ENCODE peak calls at places on chromosomes 3 and 15, in five cellular contexts. One of them, this sample, is unnamed.

GRCh38 chr3:75906555-75907112 is 121.3 kb upstream of the ZNF717 start:
- DNase-seq in hepatocyte: peak; percentile 78
- DNase-seq in PC-3: no peak
- DNase-seq in HCT116: no peak
- DNase-seq in neural progenitor cell: peak; percentile 88
- DNase-seq in this sample: no peak

GRCh38 chr3:105662326-105662725 is 206.5 kb downstream of the CBLB start:
- DNase-seq in HCT116: no peak
- DNase-seq in neural progenitor cell: no peak
- DNase-seq in PC-3: no peak
- DNase-seq in hepatocyte: no peak
- DNase-seq in this sample: no peak

GRCh38 chr3:152318512-152318911 is 49.8 kb downstream of the MBNL1 start:
- DNase-seq in HCT116: no peak
- DNase-seq in neural progenitor cell: no peak
- DNase-seq in hepatocyte: no peak
- DNase-seq in PC-3: no peak
- DNase-seq in this sample: no peak

GRCh38 chr3:66228707-66229106 is 7.9 kb downstream of the SLC25A26 start:
- DNase-seq in hepatocyte: no peak
- DNase-seq in PC-3: no peak
- DNase-seq in neural progenitor cell: no peak
- DNase-seq in HCT116: no peak
- DNase-seq in this sample: no peak

GRCh38 chr3:4565806-4566501 is 72.8 kb downstream of the ITPR1 start:
- DNase-seq in hepatocyte: peak; percentile 27
- DNase-seq in HCT116: no peak
- DNase-seq in PC-3: peak; percentile 84
- DNase-seq in neural progenitor cell: no peak
- DNase-seq in this sample: no peak

GRCh38 chr3:143786229-143787199 is 61.8 kb downstream of the SLC9A9 start:
- DNase-seq in HCT116: no peak
- DNase-seq in PC-3: no peak
- DNase-seq in neural progenitor cell: no peak
- DNase-seq in hepatocyte: no peak
- DNase-seq in this sample: no peak

GRCh38 chr3:45551214-45552010 is 43.1 kb upstream of the LIMD1 start:
- DNase-seq in HCT116: peak; percentile 39
- DNase-seq in PC-3: peak; percentile 94
- DNase-seq in neural progenitor cell: no peak
- DNase-seq in hepatocyte: peak; percentile 72
- DNase-seq in this sample: no peak

GRCh38 chr3:64213224-64213893 is 11.9 kb downstream of the PRICKLE2 start:
- DNase-seq in HCT116: no peak
- DNase-seq in neural progenitor cell: no peak
- DNase-seq in PC-3: no peak
- DNase-seq in hepatocyte: no peak
- DNase-seq in this sample: no peak

GRCh38 chr3:97896547-97896946 is 74.7 kb downstream of the CRYBG3 start:
- DNase-seq in PC-3: no peak
- DNase-seq in neural progenitor cell: no peak
- DNase-seq in hepatocyte: no peak
- DNase-seq in HCT116: no peak
- DNase-seq in this sample: peak; percentile 17

GRCh38 chr3:54349231-54349647 is 226.9 kb downstream of the CACNA2D3 start:
- DNase-seq in hepatocyte: no peak
- DNase-seq in HCT116: no peak
- DNase-seq in neural progenitor cell: peak; percentile 54
- DNase-seq in PC-3: no peak
- DNase-seq in this sample: no peak

GRCh38 chr3:197023241-197023997 is 6.2 kb downstream of the MELTF start:
- DNase-seq in HCT116: no peak
- DNase-seq in hepatocyte: no peak
- DNase-seq in neural progenitor cell: no peak
- DNase-seq in PC-3: no peak
- DNase-seq in this sample: peak; percentile 82

GRCh38 chr3:30622047-30622545 is 15.7 kb downstream of the TGFBR2 start:
- DNase-seq in HCT116: no peak
- DNase-seq in neural progenitor cell: no peak
- DNase-seq in PC-3: no peak
- DNase-seq in hepatocyte: no peak
- DNase-seq in this sample: no peak

GRCh38 chr15:44710236-44711088 is 661 bp downstream of the PATL2 start:
- DNase-seq in neural progenitor cell: no peak
- DNase-seq in PC-3: peak; percentile 18
- DNase-seq in hepatocyte: peak; percentile 47
- DNase-seq in HCT116: no peak
- DNase-seq in this sample: peak; percentile 76

GRCh38 chr3:5194801-5195509 is 7.4 kb downstream of the EDEM1 start:
- DNase-seq in hepatocyte: peak; percentile 77
- DNase-seq in neural progenitor cell: no peak
- DNase-seq in HCT116: peak; percentile 72
- DNase-seq in PC-3: peak; percentile 95
- DNase-seq in this sample: peak; percentile 70

GRCh38 chr15:85800460-85801123 is 5.9 kb upstream of the KLHL25 start:
- DNase-seq in HCT116: peak; percentile 78
- DNase-seq in neural progenitor cell: no peak
- DNase-seq in PC-3: peak; percentile 93
- DNase-seq in hepatocyte: peak; percentile 86
- DNase-seq in this sample: peak; percentile 22

GRCh38 chr3:148873270-148873927 is 8.3 kb downstream of the CPA3 start:
- DNase-seq in neural progenitor cell: no peak
- DNase-seq in hepatocyte: no peak
- DNase-seq in HCT116: no peak
- DNase-seq in PC-3: no peak
- DNase-seq in this sample: no peak

GRCh38 chr3:106552401-106553043 is 683.7 kb upstream of the CBLB start:
- DNase-seq in HCT116: no peak
- DNase-seq in neural progenitor cell: no peak
- DNase-seq in hepatocyte: no peak
- DNase-seq in PC-3: no peak
- DNase-seq in this sample: peak; percentile 40

GRCh38 chr3:193605876-193606275 is 12.9 kb downstream of the OPA1 start:
- DNase-seq in hepatocyte: peak; percentile 82
- DNase-seq in neural progenitor cell: peak; percentile 80
- DNase-seq in PC-3: peak; percentile 88
- DNase-seq in HCT116: peak; percentile 56
- DNase-seq in this sample: peak; percentile 73

GRCh38 chr3:46713898-46714552 is 3.6 kb downstream of the PRSS50 start:
- DNase-seq in neural progenitor cell: no peak
- DNase-seq in hepatocyte: no peak
- DNase-seq in HCT116: no peak
- DNase-seq in PC-3: no peak
- DNase-seq in this sample: no peak

GRCh38 chr15:92664178-92664900 is 8.8 kb upstream of the FAM174B start:
- DNase-seq in HCT116: no peak
- DNase-seq in PC-3: no peak
- DNase-seq in neural progenitor cell: no peak
- DNase-seq in hepatocyte: no peak
- DNase-seq in this sample: no peak

GRCh38 chr3:129228891-129229585 is 20.4 kb upstream of the COPG1 start:
- DNase-seq in neural progenitor cell: no peak
- DNase-seq in PC-3: peak; percentile 85
- DNase-seq in hepatocyte: no peak
- DNase-seq in HCT116: no peak
- DNase-seq in this sample: no peak

GRCh38 chr3:8589880-8590556 is 54.6 kb downstream of the SSUH2 start:
- DNase-seq in PC-3: no peak
- DNase-seq in neural progenitor cell: no peak
- DNase-seq in hepatocyte: no peak
- DNase-seq in HCT116: no peak
- DNase-seq in this sample: no peak

GRCh38 chr3:17087509-17087908 is 202.8 kb downstream of the PLCL2 start:
- DNase-seq in hepatocyte: no peak
- DNase-seq in PC-3: no peak
- DNase-seq in neural progenitor cell: no peak
- DNase-seq in HCT116: no peak
- DNase-seq in this sample: no peak

GRCh38 chr3:182861345-182861744 is 68.0 kb downstream of the ATP11B start:
- DNase-seq in hepatocyte: no peak
- DNase-seq in PC-3: no peak
- DNase-seq in HCT116: no peak
- DNase-seq in neural progenitor cell: no peak
- DNase-seq in this sample: no peak

GRCh38 chr15:63759752-63760151 is 74.0 kb downstream of the HERC1 start:
- DNase-seq in neural progenitor cell: peak; percentile 28
- DNase-seq in HCT116: no peak
- DNase-seq in PC-3: no peak
- DNase-seq in hepatocyte: no peak
- DNase-seq in this sample: no peak

GRCh38 chr15:31292391-31293020 is 34.1 kb upstream of the KLF13 start:
- DNase-seq in neural progenitor cell: no peak
- DNase-seq in PC-3: no peak
- DNase-seq in hepatocyte: no peak
- DNase-seq in HCT116: no peak
- DNase-seq in this sample: no peak

GRCh38 chr3:65633018-65633417 is 405.7 kb downstream of the MAGI1 start:
- DNase-seq in hepatocyte: no peak
- DNase-seq in HCT116: no peak
- DNase-seq in neural progenitor cell: no peak
- DNase-seq in PC-3: no peak
- DNase-seq in this sample: no peak

GRCh38 chr3:55066406-55067128 is 138.7 kb upstream of the LRTM1 start:
- DNase-seq in hepatocyte: peak; percentile 37
- DNase-seq in PC-3: no peak
- DNase-seq in neural progenitor cell: no peak
- DNase-seq in HCT116: no peak
- DNase-seq in this sample: no peak

DNA sequence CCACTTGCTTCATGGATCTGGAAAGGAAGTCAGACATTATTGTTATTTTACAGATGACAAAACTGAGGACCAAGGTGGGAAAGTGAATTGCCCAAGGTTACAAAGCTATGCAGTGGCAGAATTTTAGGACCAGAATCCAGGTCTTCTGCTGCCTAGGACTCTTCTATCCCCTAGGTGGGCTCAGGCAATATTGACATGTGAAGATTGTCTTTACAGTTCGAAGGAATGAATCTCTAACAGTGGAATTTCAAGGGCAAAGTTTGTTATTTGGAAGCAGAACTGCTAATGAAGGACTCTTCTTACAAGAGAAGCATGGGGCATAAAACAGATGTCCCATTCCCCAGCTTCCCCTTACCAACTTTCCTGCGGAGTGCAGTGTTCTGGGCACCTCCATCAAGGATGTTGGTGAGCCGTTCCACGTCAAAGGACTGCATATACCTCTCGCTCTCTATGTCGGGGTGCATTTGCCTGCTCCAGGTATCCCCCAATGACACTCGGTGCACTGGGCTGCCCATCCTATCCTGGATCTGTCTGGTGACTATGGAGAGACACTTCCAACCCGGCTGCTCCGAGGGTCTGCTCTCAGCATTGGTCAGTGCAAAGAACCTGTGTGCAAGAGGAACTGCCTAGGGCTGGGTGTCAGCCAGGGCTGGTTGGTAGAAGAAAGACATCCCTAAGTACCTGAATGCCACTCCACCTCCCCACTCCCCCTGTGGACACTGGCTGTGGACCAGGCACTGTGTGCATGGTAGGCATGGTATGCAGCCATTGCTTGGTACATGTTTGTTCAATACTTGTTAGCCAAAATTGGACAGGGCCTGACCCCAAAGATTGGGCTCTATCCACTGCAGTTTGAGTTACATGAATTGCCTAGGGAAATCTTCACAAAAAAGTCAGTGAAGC is 2.1 kb downstream of the ACOX2 start:
- DNase-seq in HCT116: no peak
- DNase-seq in PC-3: no peak
- DNase-seq in hepatocyte: no peak
- DNase-seq in neural progenitor cell: no peak
- DNase-seq in this sample: no peak
- TF ChIP-seq EZH2phosphoT487 in HCT116: no peak
- TF ChIP-seq EZH2phosphoT487 in PC-3: no peak
- TF ChIP-seq EZH2phosphoT487 in hepatocyte: no peak
- TF ChIP-seq EZH2phosphoT487 in neural progenitor cell: no peak
- TF ChIP-seq EZH2phosphoT487 in this sample: no peak

GRCh38 chr15:39156166-39156565 is 424.7 kb upstream of the THBS1 start:
- DNase-seq in hepatocyte: no peak
- DNase-seq in PC-3: no peak
- DNase-seq in neural progenitor cell: no peak
- DNase-seq in HCT116: no peak
- DNase-seq in this sample: no peak

GRCh38 chr15:39154136-39154770 is 426.6 kb upstream of the THBS1 start:
- DNase-seq in PC-3: peak; percentile 45
- DNase-seq in neural progenitor cell: no peak
- DNase-seq in hepatocyte: peak; percentile 45
- DNase-seq in HCT116: no peak
- DNase-seq in this sample: no peak

GRCh38 chr15:39157902-39158301 is 423.0 kb upstream of the THBS1 start:
- DNase-seq in HCT116: no peak
- DNase-seq in neural progenitor cell: peak; percentile 17
- DNase-seq in hepatocyte: no peak
- DNase-seq in PC-3: no peak
- DNase-seq in this sample: no peak

GRCh38 chr15:39154776-39155175 is 426.1 kb upstream of the THBS1 start:
- DNase-seq in HCT116: no peak
- DNase-seq in PC-3: no peak
- DNase-seq in hepatocyte: no peak
- DNase-seq in neural progenitor cell: no peak
- DNase-seq in this sample: no peak

GRCh38 chr15:39156636-39157255 is 424.1 kb upstream of the THBS1 start:
- DNase-seq in HCT116: no peak
- DNase-seq in hepatocyte: no peak
- DNase-seq in PC-3: no peak
- DNase-seq in neural progenitor cell: no peak
- DNase-seq in this sample: no peak
- H2AFZ ChIP-seq in HCT116: no peak overlapping the region
- H2AFZ ChIP-seq in hepatocyte: no peak overlapping the region
- H2AFZ ChIP-seq in PC-3: no peak overlapping the region
- H2AFZ ChIP-seq in neural progenitor cell: no peak overlapping the region
- H2AFZ ChIP-seq in this sample: no peak overlapping the region

DNA sequence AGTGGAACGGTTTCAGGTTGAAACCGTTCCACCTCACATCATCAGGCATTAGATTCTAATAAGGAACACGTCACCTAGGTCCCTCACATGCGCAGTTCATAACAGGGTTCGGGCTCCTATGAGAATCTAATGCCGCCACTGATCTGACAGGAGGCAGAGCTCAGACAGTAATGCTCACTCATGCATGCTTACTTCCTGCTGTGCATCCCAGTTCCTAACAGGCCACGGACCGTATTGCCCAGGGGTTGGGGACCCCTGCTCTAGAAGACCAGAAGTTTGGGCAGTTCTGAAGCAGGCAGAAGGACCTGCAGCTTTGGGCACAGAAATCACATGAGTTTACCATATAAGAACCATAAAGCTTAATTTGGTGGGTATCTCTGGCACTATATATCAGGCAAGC is 61.4 kb downstream of the MYO1E start:
- DNase-seq in hepatocyte: no peak
- DNase-seq in neural progenitor cell: peak; percentile 34
- DNase-seq in PC-3: no peak
- DNase-seq in HCT116: no peak
- DNase-seq in this sample: no peak
- H3K79me2 ChIP-seq in hepatocyte: peaks cover 68% of the 10 kb centered on the region
- H3K79me2 ChIP-seq in neural progenitor cell: peaks cover 6% of the 10 kb centered on the region
- H3K79me2 ChIP-seq in PC-3: peaks cover 87% of the 10 kb centered on the region
- H3K79me2 ChIP-seq in HCT116: peaks cover 64% of the 10 kb centered on the region
- H3K79me2 ChIP-seq in this sample: no peaks in the 10 kb centered on the region

GRCh38 chr3:126679318-126679751 is 24.4 kb upstream of the TXNRD3 start:
- DNase-seq in hepatocyte: peak; percentile 87
- DNase-seq in HCT116: peak; percentile 68
- DNase-seq in neural progenitor cell: peak; percentile 94
- DNase-seq in PC-3: peak; percentile 84
- DNase-seq in this sample: peak; percentile 74
- TF ChIP-seq EZH2phosphoT487 in hepatocyte: no peak
- TF ChIP-seq EZH2phosphoT487 in HCT116: no peak
- TF ChIP-seq EZH2phosphoT487 in neural progenitor cell: no peak
- TF ChIP-seq EZH2phosphoT487 in PC-3: no peak
- TF ChIP-seq EZH2phosphoT487 in this sample: no peak

GRCh38 chr3:127722928-127723603 is 50.3 kb downstream of the ABTB1 start:
- DNase-seq in PC-3: no peak
- DNase-seq in neural progenitor cell: peak; percentile 57
- DNase-seq in hepatocyte: no peak
- DNase-seq in HCT116: no peak
- DNase-seq in this sample: no peak
- H2AFZ ChIP-seq in PC-3: no peak overlapping the region
- H2AFZ ChIP-seq in neural progenitor cell: no peak overlapping the region
- H2AFZ ChIP-seq in hepatocyte: no peak overlapping the region
- H2AFZ ChIP-seq in HCT116: no peak overlapping the region
- H2AFZ ChIP-seq in this sample: no peak overlapping the region

This sample was measured in OCI-LY7.